ENCODE peak calls at places on chromosomes 1 and 21, in seven cellular contexts. One of them, this sample, is unnamed.

GRCh38 chr1:6947952-6948351 is 162.7 kb downstream of the CAMTA1 start:
- DNase-seq in epithelial cell of esophagus: no peak
- DNase-seq in A549: no peak
- DNase-seq in GM12865: no peak
- DNase-seq in mammary epithelial cell: no peak
- DNase-seq in lower leg skin: no peak
- DNase-seq in gastrocnemius medialis: no peak
- DNase-seq in this sample: no peak

GRCh38 chr1:12407050-12407961 is 177.5 kb downstream of the VPS13D start:
- DNase-seq in A549: peak; percentile 65
- DNase-seq in GM12865: peak; percentile 28
- DNase-seq in gastrocnemius medialis: peak; percentile 40
- DNase-seq in mammary epithelial cell: peak; percentile 52
- DNase-seq in lower leg skin: no peak
- DNase-seq in epithelial cell of esophagus: peak; percentile 66
- DNase-seq in this sample: peak; percentile 25

GRCh38 chr21:19607983-19608668 is 1204.5 kb upstream of the TMPRSS15 start:
- DNase-seq in gastrocnemius medialis: no peak
- DNase-seq in epithelial cell of esophagus: no peak
- DNase-seq in lower leg skin: no peak
- DNase-seq in A549: no peak
- DNase-seq in GM12865: no peak
- DNase-seq in mammary epithelial cell: no peak
- DNase-seq in this sample: no peak

GRCh38 chr1:21766210-21766609 is 16.7 kb downstream of the USP48 start:
- DNase-seq in mammary epithelial cell: no peak
- DNase-seq in GM12865: no peak
- DNase-seq in epithelial cell of esophagus: no peak
- DNase-seq in gastrocnemius medialis: no peak
- DNase-seq in A549: no peak
- DNase-seq in lower leg skin: no peak
- DNase-seq in this sample: no peak

GRCh38 chr1:185632659-185633428 is 101.3 kb upstream of the HMCN1 start:
- DNase-seq in GM12865: no peak
- DNase-seq in A549: no peak
- DNase-seq in mammary epithelial cell: peak; percentile 94
- DNase-seq in lower leg skin: no peak
- DNase-seq in epithelial cell of esophagus: peak; percentile 82
- DNase-seq in gastrocnemius medialis: no peak
- DNase-seq in this sample: no peak

GRCh38 chr1:22177354-22178003 is 34.6 kb upstream of the WNT4 start:
- DNase-seq in epithelial cell of esophagus: peak; percentile 84
- DNase-seq in GM12865: peak; percentile 67
- DNase-seq in A549: no peak
- DNase-seq in lower leg skin: no peak
- DNase-seq in gastrocnemius medialis: no peak
- DNase-seq in mammary epithelial cell: peak; percentile 67
- DNase-seq in this sample: no peak

GRCh38 chr1:42944207-42944928 is 14.3 kb downstream of the SLC2A1 start:
- DNase-seq in lower leg skin: no peak
- DNase-seq in gastrocnemius medialis: no peak
- DNase-seq in A549: no peak
- DNase-seq in epithelial cell of esophagus: no peak
- DNase-seq in mammary epithelial cell: no peak
- DNase-seq in GM12865: no peak
- DNase-seq in this sample: peak; percentile 70

GRCh38 chr1:198601936-198602889 is 36.6 kb upstream of the PTPRC start:
- DNase-seq in GM12865: peak; percentile 57
- DNase-seq in A549: no peak
- DNase-seq in lower leg skin: no peak
- DNase-seq in epithelial cell of esophagus: no peak
- DNase-seq in gastrocnemius medialis: no peak
- DNase-seq in mammary epithelial cell: no peak
- DNase-seq in this sample: no peak

GRCh38 chr1:51061231-51061943 is 40.6 kb upstream of the C1orf185 start:
- DNase-seq in gastrocnemius medialis: no peak
- DNase-seq in mammary epithelial cell: peak; percentile 50
- DNase-seq in epithelial cell of esophagus: peak; percentile 42
- DNase-seq in GM12865: peak; percentile 21
- DNase-seq in A549: no peak
- DNase-seq in lower leg skin: no peak
- DNase-seq in this sample: no peak

GRCh38 chr1:184485731-184486723 is 99.2 kb downstream of the C1orf21 start:
- DNase-seq in mammary epithelial cell: peak; percentile 33
- DNase-seq in gastrocnemius medialis: no peak
- DNase-seq in lower leg skin: no peak
- DNase-seq in epithelial cell of esophagus: peak; percentile 47
- DNase-seq in GM12865: no peak
- DNase-seq in A549: peak; percentile 7
- DNase-seq in this sample: no peak

GRCh38 chr1:182484531-182485257 is 34.7 kb downstream of the RGSL1 start:
- DNase-seq in A549: peak; percentile 11
- DNase-seq in GM12865: peak; percentile 71
- DNase-seq in epithelial cell of esophagus: peak; percentile 27
- DNase-seq in lower leg skin: no peak
- DNase-seq in gastrocnemius medialis: no peak
- DNase-seq in mammary epithelial cell: peak; percentile 2
- DNase-seq in this sample: no peak

GRCh38 chr1:30492451-30492850 is 230.9 kb downstream of the MATN1 start:
- DNase-seq in gastrocnemius medialis: no peak
- DNase-seq in A549: no peak
- DNase-seq in epithelial cell of esophagus: no peak
- DNase-seq in lower leg skin: no peak
- DNase-seq in GM12865: no peak
- DNase-seq in mammary epithelial cell: no peak
- DNase-seq in this sample: no peak

GRCh38 chr1:25501235-25502058 is 42.0 kb upstream of the LDLRAP1 start:
- DNase-seq in lower leg skin: no peak
- DNase-seq in epithelial cell of esophagus: peak; percentile 74
- DNase-seq in GM12865: no peak
- DNase-seq in mammary epithelial cell: peak; percentile 19
- DNase-seq in gastrocnemius medialis: no peak
- DNase-seq in A549: peak; percentile 41
- DNase-seq in this sample: no peak

GRCh38 chr1:67833595-67833926 is 294 bp upstream of the GNG12 start:
- DNase-seq in lower leg skin: peak; percentile 69
- DNase-seq in mammary epithelial cell: no peak
- DNase-seq in A549: no peak
- DNase-seq in gastrocnemius medialis: no peak
- DNase-seq in epithelial cell of esophagus: no peak
- DNase-seq in GM12865: no peak
- DNase-seq in this sample: no peak

GRCh38 chr1:72635719-72636118 is 353.4 kb upstream of the NEGR1 start:
- DNase-seq in GM12865: no peak
- DNase-seq in epithelial cell of esophagus: no peak
- DNase-seq in mammary epithelial cell: peak; percentile 41
- DNase-seq in lower leg skin: no peak
- DNase-seq in gastrocnemius medialis: no peak
- DNase-seq in A549: no peak
- DNase-seq in this sample: no peak

GRCh38 chr1:99965646-99966375 is 4.0 kb upstream of the SLC35A3 start:
- DNase-seq in lower leg skin: no peak
- DNase-seq in A549: no peak
- DNase-seq in epithelial cell of esophagus: peak; percentile 70
- DNase-seq in mammary epithelial cell: no peak
- DNase-seq in gastrocnemius medialis: no peak
- DNase-seq in GM12865: no peak
- DNase-seq in this sample: no peak

GRCh38 chr1:209625205-209625549 is 27.0 kb downstream of the LAMB3 start:
- DNase-seq in mammary epithelial cell: no peak
- DNase-seq in A549: no peak
- DNase-seq in gastrocnemius medialis: peak; percentile 89
- DNase-seq in epithelial cell of esophagus: no peak
- DNase-seq in lower leg skin: no peak
- DNase-seq in GM12865: no peak
- DNase-seq in this sample: peak; percentile 62

GRCh38 chr1:111750856-111751255 is 4.8 kb upstream of the DDX20 start:
- DNase-seq in mammary epithelial cell: no peak
- DNase-seq in epithelial cell of esophagus: no peak
- DNase-seq in A549: no peak
- DNase-seq in GM12865: no peak
- DNase-seq in lower leg skin: no peak
- DNase-seq in gastrocnemius medialis: no peak
- DNase-seq in this sample: no peak

GRCh38 chr1:79982218-79982617 is 975.7 kb upstream of the ADGRL4 start:
- DNase-seq in lower leg skin: peak; percentile 58
- DNase-seq in gastrocnemius medialis: peak; percentile 6
- DNase-seq in mammary epithelial cell: no peak
- DNase-seq in A549: no peak
- DNase-seq in GM12865: no peak
- DNase-seq in epithelial cell of esophagus: no peak
- DNase-seq in this sample: peak; percentile 63

GRCh38 chr1:162302246-162302645 is 74.4 kb downstream of the SPATA46 start:
- DNase-seq in lower leg skin: no peak
- DNase-seq in mammary epithelial cell: no peak
- DNase-seq in GM12865: no peak
- DNase-seq in gastrocnemius medialis: no peak
- DNase-seq in A549: no peak
- DNase-seq in epithelial cell of esophagus: peak; percentile 63
- DNase-seq in this sample: no peak

GRCh38 chr1:6962390-6962955 is 177.2 kb downstream of the CAMTA1 start:
- DNase-seq in lower leg skin: peak; percentile 31
- DNase-seq in epithelial cell of esophagus: peak; percentile 36
- DNase-seq in GM12865: peak; percentile 44
- DNase-seq in mammary epithelial cell: no peak
- DNase-seq in gastrocnemius medialis: no peak
- DNase-seq in A549: peak; percentile 98
- DNase-seq in this sample: peak; percentile 73

GRCh38 chr1:41714613-41715389 is 203.9 kb downstream of the HIVEP3 start:
- DNase-seq in GM12865: no peak
- DNase-seq in gastrocnemius medialis: no peak
- DNase-seq in epithelial cell of esophagus: no peak
- DNase-seq in A549: no peak
- DNase-seq in mammary epithelial cell: no peak
- DNase-seq in lower leg skin: no peak
- DNase-seq in this sample: no peak

GRCh38 chr1:156887324-156887723 is 6.2 kb upstream of the PEAR1 start:
- DNase-seq in lower leg skin: no peak
- DNase-seq in gastrocnemius medialis: no peak
- DNase-seq in A549: no peak
- DNase-seq in GM12865: no peak
- DNase-seq in mammary epithelial cell: no peak
- DNase-seq in epithelial cell of esophagus: no peak
- DNase-seq in this sample: no peak
- H3K4me3 ChIP-seq in lower leg skin: no peak overlapping the region
- H3K4me3 ChIP-seq in gastrocnemius medialis: no peak overlapping the region
- H3K4me3 ChIP-seq in A549: no peak overlapping the region
- H3K4me3 ChIP-seq in GM12865: no peak overlapping the region
- H3K4me3 ChIP-seq in mammary epithelial cell: no peak overlapping the region
- H3K4me3 ChIP-seq in epithelial cell of esophagus: no peak overlapping the region
- H3K4me3 ChIP-seq in this sample: no peak overlapping the region

GRCh38 chr1:181092056-181092455 is 3.6 kb downstream of the IER5 start:
- DNase-seq in gastrocnemius medialis: no peak
- DNase-seq in lower leg skin: no peak
- DNase-seq in mammary epithelial cell: no peak
- DNase-seq in A549: no peak
- DNase-seq in GM12865: no peak
- DNase-seq in epithelial cell of esophagus: no peak
- DNase-seq in this sample: no peak
- H3K4me3 ChIP-seq in gastrocnemius medialis: peak overlapping the region; percentile 79
- H3K4me3 ChIP-seq in lower leg skin: no peak overlapping the region
- H3K4me3 ChIP-seq in mammary epithelial cell: peak overlapping the region; percentile 93
- H3K4me3 ChIP-seq in A549: peak overlapping the region; percentile 91
- H3K4me3 ChIP-seq in GM12865: peak overlapping the region; percentile 94
- H3K4me3 ChIP-seq in epithelial cell of esophagus: peak overlapping the region; percentile 89
- H3K4me3 ChIP-seq in this sample: peak overlapping the region; percentile 83

GRCh38 chr1:200673952-200674823 is 4.5 kb upstream of the DDX59 start:
- DNase-seq in A549: no peak
- DNase-seq in mammary epithelial cell: peak; percentile 88
- DNase-seq in GM12865: no peak
- DNase-seq in epithelial cell of esophagus: peak; percentile 98
- DNase-seq in gastrocnemius medialis: no peak
- DNase-seq in lower leg skin: no peak
- DNase-seq in this sample: no peak

GRCh38 chr1:200670215-200671118 is 760 bp upstream of the DDX59 start:
- DNase-seq in epithelial cell of esophagus: peak; percentile 82
- DNase-seq in lower leg skin: peak; percentile 45
- DNase-seq in GM12865: peak; percentile 82
- DNase-seq in A549: peak; percentile 88
- DNase-seq in mammary epithelial cell: no peak
- DNase-seq in gastrocnemius medialis: peak; percentile 25
- DNase-seq in this sample: peak; percentile 15

GRCh38 chr1:200669314-200670214 is at the start of gene DDX59:
- DNase-seq in lower leg skin: peak; percentile 94
- DNase-seq in epithelial cell of esophagus: peak; percentile 99
- DNase-seq in A549: peak; percentile 98
- DNase-seq in gastrocnemius medialis: peak; percentile 92
- DNase-seq in mammary epithelial cell: peak; percentile 99
- DNase-seq in GM12865: peak; percentile 98
- DNase-seq in this sample: peak; percentile 97

GRCh38 chr1:200668514-200669313 is 993 bp downstream of the DDX59 start:
- DNase-seq in mammary epithelial cell: no peak
- DNase-seq in epithelial cell of esophagus: no peak
- DNase-seq in GM12865: no peak
- DNase-seq in lower leg skin: no peak
- DNase-seq in gastrocnemius medialis: no peak
- DNase-seq in A549: no peak
- DNase-seq in this sample: no peak

GRCh38 chr1:200671235-200671786 is 1.6 kb upstream of the DDX59 start:
- DNase-seq in mammary epithelial cell: no peak
- DNase-seq in A549: no peak
- DNase-seq in GM12865: no peak
- DNase-seq in gastrocnemius medialis: no peak
- DNase-seq in epithelial cell of esophagus: no peak
- DNase-seq in lower leg skin: no peak
- DNase-seq in this sample: no peak
- H3K4me3 ChIP-seq in mammary epithelial cell: peak overlapping the region; percentile 37
- H3K4me3 ChIP-seq in A549: no peak overlapping the region
- H3K4me3 ChIP-seq in GM12865: peak overlapping the region; percentile 73
- H3K4me3 ChIP-seq in gastrocnemius medialis: no peak overlapping the region
- H3K4me3 ChIP-seq in epithelial cell of esophagus: peak overlapping the region; percentile 62
- H3K4me3 ChIP-seq in lower leg skin: no peak overlapping the region
- H3K4me3 ChIP-seq in this sample: no peak overlapping the region

GRCh38 chr1:101846820-101847219 is 149.9 kb downstream of the OLFM3 start:
- DNase-seq in lower leg skin: no peak
- DNase-seq in GM12865: no peak
- DNase-seq in epithelial cell of esophagus: peak; percentile 2
- DNase-seq in gastrocnemius medialis: no peak
- DNase-seq in mammary epithelial cell: no peak
- DNase-seq in A549: no peak
- DNase-seq in this sample: no peak
- H3K4me3 ChIP-seq in lower leg skin: no peak overlapping the region
- H3K4me3 ChIP-seq in GM12865: no peak overlapping the region
- H3K4me3 ChIP-seq in epithelial cell of esophagus: no peak overlapping the region
- H3K4me3 ChIP-seq in gastrocnemius medialis: no peak overlapping the region
- H3K4me3 ChIP-seq in mammary epithelial cell: no peak overlapping the region
- H3K4me3 ChIP-seq in A549: no peak overlapping the region
- H3K4me3 ChIP-seq in this sample: no peak overlapping the region

GRCh38 chr1:81703736-81704463 is 96.8 kb upstream of the ADGRL2 start:
- DNase-seq in GM12865: no peak
- DNase-seq in A549: peak; percentile 31
- DNase-seq in mammary epithelial cell: peak; percentile 75
- DNase-seq in epithelial cell of esophagus: peak; percentile 82
- DNase-seq in gastrocnemius medialis: no peak
- DNase-seq in lower leg skin: no peak
- DNase-seq in this sample: no peak
- H3K4me3 ChIP-seq in GM12865: no peak overlapping the region
- H3K4me3 ChIP-seq in A549: no peak overlapping the region
- H3K4me3 ChIP-seq in mammary epithelial cell: no peak overlapping the region
- H3K4me3 ChIP-seq in epithelial cell of esophagus: peak overlapping the region; percentile 61
- H3K4me3 ChIP-seq in gastrocnemius medialis: no peak overlapping the region
- H3K4me3 ChIP-seq in lower leg skin: no peak overlapping the region
- H3K4me3 ChIP-seq in this sample: no peak overlapping the region